ENCODE peak calls at places on chromosomes 5 and 9, in six cellular contexts. Z, O, H, I, T and A are unnamed samples.
A peak's percentile ranks its signal among the peaks of the same experiment; 100 is the strongest.

GRCh38 chr5:61162832-61163567 is 732 bp upstream of the SMIM15 start:
- DNase-seq in T (no peak), H (peak; percentile 30), O (no peak), I (peak; percentile 51), Z (peak; percentile 36), A (no peak)

GRCh38 chr5:111869681-111870080 is 112.7 kb upstream of the NREP start:
- DNase-seq in O (no peak), I (no peak), H (no peak), Z (peak; percentile 68), T (no peak), A (no peak)

GRCh38 chr5:34043099-34043876 is at the start of gene C1QTNF3:
- DNase-seq in T (no peak), O (no peak), H (no peak), I (no peak), Z (no peak), A (peak; percentile 26)

GRCh38 chr5:1448511-1449011 is 3.3 kb upstream of the SLC6A3 start:
- DNase-seq in O (no peak), Z (no peak), T (peak; percentile 27), I (no peak), H (no peak), A (no peak)

GRCh38 chr5:59840200-59840601 is 53.3 kb downstream of the PDE4D start:
- DNase-seq in I (no peak), T (no peak), O (no peak), H (no peak), Z (peak; percentile 72), A (no peak)

GRCh38 chr5:150138551-150139265 is 16.9 kb downstream of the PDGFRB start:
- DNase-seq in O (peak; percentile 41), Z (peak; percentile 96), H (peak; percentile 72), T (peak; percentile 86), I (peak; percentile 69), A (no peak)

GRCh38 chr5:4684946-4685345 is 455.2 kb upstream of the ADAMTS16 start:
- DNase-seq in H (no peak), Z (no peak), I (no peak), O (no peak), T (no peak), A (no peak)

GRCh38 chr9:121842612-121842978 is 191.2 kb downstream of the DAB2IP start:
- DNase-seq in T (no peak), H (no peak), I (no peak), Z (peak; percentile 87), O (no peak), A (no peak)

GRCh38 chr5:95591490-95591901 is 28.4 kb upstream of the GPR150 start:
- DNase-seq in H (no peak), T (no peak), I (no peak), O (no peak), Z (peak; percentile 91), A (no peak)

GRCh38 chr5:176653986-176654385 is 6.7 kb downstream of the TSPAN17 start:
- DNase-seq in Z (no peak), H (no peak), T (no peak), I (no peak), O (no peak), A (no peak)

GRCh38 chr5:101306391-101307137 is 403.5 kb upstream of the ST8SIA4 start:
- DNase-seq in Z (no peak), I (no peak), O (no peak), T (no peak), H (no peak), A (no peak)

GRCh38 chr5:111685969-111686368 is 71.0 kb downstream of the NREP start:
- DNase-seq in I (no peak), T (no peak), Z (no peak), O (no peak), H (no peak), A (no peak)

GRCh38 chr5:98031926-98032325 is 741.5 kb upstream of the RGMB start:
- DNase-seq in O (no peak), I (no peak), T (no peak), H (no peak), Z (peak; percentile 9), A (no peak)

GRCh38 chr5:158140120-158140778 is 281.3 kb upstream of the CLINT1 start:
- DNase-seq in I (no peak), T (no peak), H (no peak), O (no peak), Z (no peak), A (no peak)
- H3K36me3 ChIP-seq in I (no peaks in the 10 kb centered on the region), T (no peaks in the 10 kb centered on the region), H (no peaks in the 10 kb centered on the region), O (no peaks in the 10 kb centered on the region), Z (no peaks in the 10 kb centered on the region), A (no peaks in the 10 kb centered on the region)

GRCh38 chr5:52805614-52806013 is 17.9 kb downstream of the ITGA1 start:
- DNase-seq in O (no peak), H (no peak), I (no peak), T (no peak), Z (no peak), A (no peak)

GRCh38 chr5:52802272-52803011 is 14.7 kb downstream of the ITGA1 start:
- DNase-seq in T (no peak), H (no peak), I (no peak), O (no peak), Z (peak; percentile 50), A (no peak)

GRCh38 chr5:52804359-52804758 is 16.6 kb downstream of the ITGA1 start:
- DNase-seq in H (no peak), Z (no peak), O (no peak), I (no peak), T (no peak), A (no peak)

GRCh38 chr5:52807037-52807436 is 19.3 kb downstream of the ITGA1 start:
- DNase-seq in Z (no peak), H (no peak), I (no peak), O (no peak), T (no peak), A (no peak)

GRCh38 chr5:52804978-52805377 is 17.3 kb downstream of the ITGA1 start:
- DNase-seq in O (no peak), H (no peak), I (no peak), T (no peak), Z (no peak), A (no peak)
- H3K4me1 ChIP-seq in O (peaks cover 7% of the 10 kb centered on the region), H (peaks cover 16% of the 10 kb centered on the region), I (peaks cover 25% of the 10 kb centered on the region), T (no peaks in the 10 kb centered on the region), Z (peaks cover 16% of the 10 kb centered on the region), A (peaks cover 23% of the 10 kb centered on the region)

DNA sequence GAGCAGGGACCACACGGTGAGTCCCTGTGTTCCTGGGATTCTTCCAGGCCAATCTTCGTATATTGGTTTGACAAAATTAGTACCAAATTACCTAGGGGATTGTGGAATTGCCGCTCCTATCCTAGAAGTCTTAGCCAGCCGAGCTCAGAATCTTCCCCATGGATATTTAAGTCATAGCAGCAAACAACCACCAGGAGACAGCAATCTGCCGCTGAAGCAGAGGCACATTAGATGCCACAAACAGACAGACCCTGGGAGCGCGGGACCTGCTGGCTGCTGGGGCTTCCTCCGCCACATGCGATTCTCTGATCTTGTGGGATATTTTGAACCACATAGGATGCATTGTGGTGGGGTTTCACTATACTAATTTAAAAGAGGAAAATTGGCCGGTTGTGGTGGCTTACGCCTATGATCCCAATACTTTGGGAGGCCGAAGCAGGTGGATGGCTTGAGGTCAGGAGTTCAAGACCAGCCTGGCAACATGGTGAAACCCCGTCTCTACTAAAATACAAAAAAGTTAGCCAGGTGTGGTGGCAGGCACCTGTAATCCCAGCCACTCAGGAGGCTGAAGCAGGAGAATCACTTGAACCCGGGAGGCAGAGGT is 31.7 kb upstream of the ZBTB43 start:
- DNase-seq in O (no peak), T (no peak), H (no peak), Z (peak; percentile 16), I (no peak), A (no peak)
- TF ChIP-seq CTCF in O (no peak), T (peak; percentile 33), H (no peak), Z (peak; percentile 50), I (peak; percentile 54), A (no peak)

DNA sequence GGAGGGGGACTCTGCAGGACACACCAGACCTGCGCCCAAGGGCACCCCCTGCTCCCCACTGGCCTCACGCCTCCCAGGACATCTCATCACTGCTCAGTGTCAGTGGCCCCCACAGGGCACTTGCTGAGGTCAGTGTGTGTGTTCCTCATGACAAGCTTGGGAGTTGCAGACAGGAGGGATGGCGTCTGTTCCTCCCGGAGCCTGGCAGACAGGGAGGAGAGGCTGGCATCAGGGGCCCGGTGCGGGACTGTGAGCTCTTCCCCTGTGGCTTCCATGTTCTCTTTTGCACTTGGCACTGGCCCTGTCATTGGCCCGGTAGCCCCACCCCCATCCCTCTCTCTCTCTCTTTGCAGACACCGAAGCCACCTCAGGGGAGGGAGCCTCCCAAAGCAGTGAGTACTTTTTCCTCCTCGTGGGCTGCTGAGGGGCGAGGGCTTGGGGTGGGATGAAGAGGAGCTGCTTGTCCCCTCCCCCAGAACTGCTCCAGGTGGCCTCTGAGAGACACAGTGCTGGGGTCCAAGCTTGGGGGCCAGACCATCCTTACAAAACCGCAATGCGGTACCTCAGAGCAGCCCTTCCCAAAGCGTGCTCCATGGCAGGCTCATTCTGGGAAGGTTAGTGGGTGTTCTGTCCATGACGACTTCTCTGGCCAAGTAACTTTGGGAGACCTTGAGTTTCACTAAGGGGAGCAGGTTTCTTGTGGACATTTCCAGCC is 75.7 kb downstream of the AMBP start:
- DNase-seq in O (peak; percentile 21), T (no peak), Z (no peak), H (peak; percentile 6), I (no peak), A (no peak)
- H3K36me3 ChIP-seq in O (peaks cover 4% of the 10 kb centered on the region), T (no peaks in the 10 kb centered on the region), Z (peaks cover 46% of the 10 kb centered on the region), H (no peaks in the 10 kb centered on the region), I (peaks cover 15% of the 10 kb centered on the region), A (no peaks in the 10 kb centered on the region)

GRCh38 chr5:8997542-8998070 is 548.3 kb downstream of the SEMA5A start:
- DNase-seq in H (no peak), O (no peak), I (no peak), Z (no peak), T (no peak), A (no peak)

DNA sequence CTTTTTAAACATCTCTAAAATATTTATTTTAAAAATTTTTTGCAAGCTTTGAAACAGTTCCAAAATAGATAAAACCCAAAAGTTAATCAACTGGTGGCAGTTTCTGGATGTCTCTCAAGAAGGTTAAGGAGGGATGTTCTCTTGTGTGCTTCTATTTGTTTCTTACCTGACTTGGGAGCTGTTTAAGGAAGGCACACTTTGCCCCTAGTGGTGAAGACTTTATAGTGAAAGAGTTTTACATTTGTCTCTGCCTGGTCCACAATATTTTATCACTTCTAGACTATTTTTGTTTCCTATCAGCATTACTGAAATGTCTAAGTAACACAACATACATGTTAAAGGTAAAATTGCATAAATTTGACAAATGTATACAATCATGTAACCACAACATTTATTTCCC is 552.8 kb downstream of the SEMA5A start:
- DNase-seq in Z (no peak), I (peak; percentile 5), H (no peak), O (no peak), T (no peak), A (no peak)
- H3K4me1 ChIP-seq in Z (no peaks in the 10 kb centered on the region), I (no peaks in the 10 kb centered on the region), H (no peaks in the 10 kb centered on the region), O (no peaks in the 10 kb centered on the region), T (no peaks in the 10 kb centered on the region), A (no peaks in the 10 kb centered on the region)

DNA sequence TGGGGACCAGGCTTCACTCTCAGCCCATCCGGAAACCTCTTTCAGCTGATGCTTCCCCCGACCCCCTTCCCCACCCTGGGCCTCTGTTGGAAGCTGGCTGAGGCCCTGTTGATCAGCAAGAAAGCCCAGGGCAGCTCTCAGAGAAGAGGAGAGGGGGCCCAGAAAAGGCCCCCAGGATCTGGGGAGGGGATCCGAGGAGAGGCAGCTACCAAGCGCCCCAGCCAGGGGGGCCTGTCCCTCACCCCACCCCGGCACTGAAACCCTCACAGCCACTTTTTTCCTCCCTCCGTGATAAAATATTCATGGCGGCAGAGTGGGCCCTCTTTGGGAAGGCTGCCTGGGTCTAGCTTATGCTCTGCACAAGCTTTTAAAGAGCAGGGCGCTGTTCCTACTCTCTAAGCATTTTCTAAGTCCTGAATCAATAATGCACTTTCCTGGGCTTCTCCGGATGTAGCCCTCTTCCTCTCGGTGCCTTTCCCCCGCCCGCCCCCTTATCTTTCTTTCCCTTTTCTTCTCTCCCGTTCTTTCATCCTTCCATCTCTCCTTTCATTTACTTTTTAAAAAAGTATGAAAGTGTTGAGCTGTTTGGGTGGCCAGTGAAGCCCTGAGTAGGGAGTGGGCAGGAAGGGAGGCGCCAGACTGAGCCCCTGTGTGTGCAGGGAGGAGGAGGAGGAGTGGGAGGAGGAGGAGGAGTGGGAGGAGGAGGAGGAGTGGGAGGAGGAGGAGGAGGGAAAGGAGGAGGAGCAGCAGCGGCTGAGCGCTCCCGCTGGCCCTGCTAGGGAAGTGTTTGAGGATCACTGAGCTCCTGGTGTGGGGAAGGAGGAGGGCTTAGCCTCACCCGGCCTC is 23.5 kb downstream of the NTNG2 start:
- DNase-seq in I (no peak), Z (no peak), H (peak; percentile 72), O (no peak), T (no peak), A (no peak)
- TF ChIP-seq CTCF in I (no peak), Z (no peak), H (no peak), O (no peak), T (no peak), A (no peak)